ENCODE peak calls at places on chromosome 4, in ten cellular contexts. Y, X, K, F, Z, J, O, I, R and N are unnamed samples.

GRCh38 chr4:88928852-88929251 is 128.1 kb downstream of the FAM13A start:
- DNase-seq in K (no peak), I (no peak), F (no peak), J (no peak), R (no peak), Z (no peak), O (no peak), Y (no peak), X (no peak), N (no peak)

GRCh38 chr4:114890773-114891172 is 222.6 kb downstream of the NDST4 start:
- DNase-seq in R (no peak), K (peak; percentile 8), Z (no peak), I (no peak), X (no peak), J (no peak), F (no peak), Y (no peak), O (no peak), N (peak; percentile 18)

GRCh38 chr4:10123227-10124101 is 6.9 kb upstream of the WDR1 start:
- DNase-seq in R (no peak), Y (no peak), K (no peak), F (no peak), J (peak; percentile 49), Z (no peak), X (peak; percentile 97), O (no peak), I (peak; percentile 22), N (no peak)

GRCh38 chr4:5798447-5798846 is 87.4 kb downstream of the EVC start:
- DNase-seq in J (no peak), Z (no peak), Y (no peak), O (no peak), F (no peak), K (no peak), X (no peak), I (no peak), R (no peak), N (no peak)

GRCh38 chr4:53962516-53963225 is 101.7 kb downstream of the CHIC2 start:
- DNase-seq in R (no peak), J (no peak), F (no peak), I (no peak), K (peak; percentile 80), Z (no peak), Y (no peak), X (no peak), O (no peak), N (peak; percentile 85)

GRCh38 chr4:2066571-2067445 is 7.7 kb downstream of the NAT8L start:
- DNase-seq in Y (no peak), I (no peak), Z (no peak), J (no peak), R (no peak), O (no peak), X (no peak), K (no peak), F (no peak), N (no peak)

GRCh38 chr4:6364146-6364545 is 94.5 kb downstream of the WFS1 start:
- DNase-seq in Y (no peak), J (no peak), R (no peak), F (no peak), X (no peak), Z (no peak), O (no peak), K (no peak), I (no peak), N (no peak)

GRCh38 chr4:176671532-176671931 is 121.2 kb downstream of the VEGFC start:
- DNase-seq in Y (no peak), I (no peak), O (no peak), K (no peak), F (no peak), J (no peak), Z (no peak), X (no peak), R (no peak), N (no peak)

GRCh38 chr4:176054942-176055341 is 10.7 kb upstream of the WDR17 start:
- DNase-seq in F (no peak), J (no peak), I (no peak), K (no peak), Y (no peak), X (no peak), O (no peak), Z (no peak), R (no peak), N (no peak)

GRCh38 chr4:42488554-42488953 is 91.3 kb downstream of the SHISA3 start:
- DNase-seq in J (no peak), F (no peak), R (no peak), K (no peak), O (no peak), Z (no peak), X (no peak), Y (no peak), I (no peak), N (no peak)

GRCh38 chr4:164095313-164096110 is 601.0 kb downstream of the TMA16 start:
- DNase-seq in K (no peak), I (no peak), Y (no peak), X (no peak), J (no peak), R (no peak), O (no peak), Z (no peak), F (no peak), N (no peak)

GRCh38 chr4:168587326-168588125 is 90.7 kb downstream of the PALLD start:
- DNase-seq in O (no peak), R (no peak), F (no peak), J (no peak), Z (peak; percentile 67), K (peak; percentile 97), I (no peak), X (peak; percentile 28), Y (no peak), N (peak; percentile 99)

GRCh38 chr4:74324262-74324661 is 16.0 kb downstream of the EPGN start:
- DNase-seq in Z (no peak), J (no peak), K (no peak), Y (no peak), O (no peak), X (no peak), I (no peak), R (no peak), F (no peak), N (no peak)

GRCh38 chr4:126610933-126611332 is 1021.8 kb upstream of the INTU start:
- DNase-seq in J (no peak), I (no peak), F (no peak), R (no peak), K (no peak), O (no peak), Y (no peak), X (no peak), Z (no peak), N (no peak)

GRCh38 chr4:151745727-151746231 is 15.0 kb downstream of the GATB start:
- DNase-seq in F (no peak), X (peak; percentile 12), O (no peak), J (no peak), Z (no peak), K (peak; percentile 33), Y (no peak), I (no peak), R (no peak), N (no peak)

GRCh38 chr4:985123-985830 is 1.6 kb upstream of the IDUA start:
- DNase-seq in I (peak; percentile 69), Z (peak; percentile 46), X (no peak), R (no peak), F (peak; percentile 75), J (peak; percentile 53), O (peak; percentile 53), K (peak; percentile 66), Y (no peak), N (no peak)

GRCh38 chr4:72314869-72315268 is 254.2 kb downstream of the ADAMTS3 start:
- DNase-seq in I (no peak), X (peak; percentile 25), R (no peak), K (peak; percentile 79), Y (peak; percentile 5), Z (no peak), J (no peak), O (no peak), F (no peak), N (no peak)

GRCh38 chr4:19987746-19988145 is 264.0 kb upstream of the SLIT2 start:
- DNase-seq in X (peak; percentile 3), F (no peak), K (peak; percentile 27), I (no peak), O (no peak), R (no peak), Z (no peak), J (no peak), Y (no peak), N (peak; percentile 71)

GRCh38 chr4:110085131-110085530 is 113.3 kb downstream of the ELOVL6 start:
- DNase-seq in Y (no peak), J (no peak), K (peak; percentile 18), O (no peak), X (peak; percentile 67), I (peak; percentile 31), R (no peak), F (no peak), Z (no peak), N (no peak)

GRCh38 chr4:178612725-178613124 is 1170.5 kb upstream of the AGA start:
- DNase-seq in R (no peak), X (no peak), K (no peak), O (no peak), Z (no peak), J (no peak), Y (no peak), F (no peak), I (no peak), N (no peak)

GRCh38 chr4:122679946-122680345 is 52.6 kb upstream of the BBS12 start:
- DNase-seq in K (no peak), I (no peak), J (no peak), R (no peak), O (no peak), Z (no peak), Y (no peak), F (no peak), X (no peak), N (no peak)

GRCh38 chr4:7772708-7773385 is 166.8 kb downstream of the AFAP1 start:
- DNase-seq in R (no peak), K (no peak), F (no peak), J (no peak), Y (no peak), O (no peak), Z (no peak), I (no peak), X (no peak), N (no peak)

GRCh38 chr4:87037921-87038320 is 103.1 kb downstream of the AFF1 start:
- DNase-seq in Z (no peak), Y (no peak), I (no peak), O (no peak), X (no peak), R (no peak), J (no peak), F (no peak), K (no peak), N (no peak)